ENCODE peak calls at places on chromosome 17, in eight cellular contexts. P is BE2C; M is GOT3; G is hypothalamus; W is AG04450; Z is non-pigmented ciliary epithelial cell; J is activated T-helper 1 cell treated with anti-CD3 and anti-CD28 coated beads, Interleukin-2, amount 50 U/mL, for 16 hours; N is EH. C is an unnamed sample.

GRCh38 chr17:45241315-45242011 is 19.8 kb downstream of the FMNL1 start:
- DNase-seq in P (no peak), M (no peak), G (no peak), W (no peak), Z (no peak), J (no peak), N (no peak), C (no peak)

GRCh38 chr17:81713004-81713555 is 996 bp downstream of the SLC25A10 start:
- DNase-seq in P (no peak), M (no peak), G (no peak), W (no peak), Z (no peak), J (no peak), N (peak), C (peak)

GRCh38 chr17:42122371-42123303 is at the start of gene HSPB9:
- DNase-seq in P (no peak), M (no peak), G (no peak), W (no peak), Z (no peak), J (no peak), N (no peak), C (no peak)

GRCh38 chr17:70687421-70687820 is 518.1 kb downstream of the KCNJ2 start:
- DNase-seq in P (no peak), M (no peak), G (no peak), W (no peak), Z (no peak), J (no peak), N (no peak), C (no peak)

GRCh38 chr17:75684924-75685323 is 17.8 kb downstream of the SAP30BP start:
- DNase-seq in P (no peak), M (no peak), G (no peak), W (no peak), Z (no peak), J (no peak), N (peak), C (no peak)

GRCh38 chr17:68777856-68778694 is 176.9 kb upstream of the FAM20A start:
- DNase-seq in P (no peak), M (no peak), G (no peak), W (no peak), Z (no peak), J (no peak), N (no peak), C (no peak)

GRCh38 chr17:65243838-65244237 is 106.7 kb downstream of the RGS9 start:
- DNase-seq in P (no peak), M (no peak), G (no peak), W (no peak), Z (no peak), J (no peak), N (peak), C (peak)

GRCh38 chr17:57294629-57295501 is 38.5 kb downstream of the MSI2 start:
- DNase-seq in P (peak), M (no peak), G (no peak), W (no peak), Z (no peak), J (no peak), N (peak), C (peak)

GRCh38 chr17:2101448-2102257 is 46.8 kb downstream of the HIC1 start:
- DNase-seq in P (peak), M (no peak), G (no peak), W (no peak), Z (no peak), J (no peak), N (peak), C (peak)

GRCh38 chr17:57288034-57288752 is 31.9 kb downstream of the MSI2 start:
- DNase-seq in P (no peak), M (no peak), G (no peak), W (no peak), Z (no peak), J (no peak), N (no peak), C (no peak)

C was measured in M059J.